ENCODE peak calls at places on chromosomes 2 and 18, in six cellular contexts. One of them, this sample, is unnamed.

GRCh38 chr2:235006461-235006860 is 54.6 kb downstream of the SH3BP4 start:
- DNase-seq in B cell: no peak
- DNase-seq in bronchial epithelial cell: no peak
- DNase-seq in neural progenitor cell: no peak
- DNase-seq in K562: no peak
- DNase-seq in cardiac muscle cell: no peak
- DNase-seq in this sample: no peak

GRCh38 chr2:64515075-64515474 is 9.1 kb upstream of the AFTPH start:
- DNase-seq in neural progenitor cell: no peak
- DNase-seq in K562: no peak
- DNase-seq in bronchial epithelial cell: no peak
- DNase-seq in cardiac muscle cell: no peak
- DNase-seq in B cell: no peak
- DNase-seq in this sample: no peak

GRCh38 chr2:174729797-174730529 is 34.3 kb downstream of the CHRNA1 start:
- DNase-seq in neural progenitor cell: peak
- DNase-seq in cardiac muscle cell: peak
- DNase-seq in K562: no peak
- DNase-seq in bronchial epithelial cell: no peak
- DNase-seq in B cell: peak
- DNase-seq in this sample: no peak

GRCh38 chr2:57906152-57906732 is 140.4 kb upstream of the VRK2 start:
- DNase-seq in B cell: peak
- DNase-seq in neural progenitor cell: peak
- DNase-seq in bronchial epithelial cell: peak
- DNase-seq in K562: peak
- DNase-seq in cardiac muscle cell: peak
- DNase-seq in this sample: peak

GRCh38 chr2:165791811-165792454 is 2.1 kb downstream of the GALNT3 start:
- DNase-seq in neural progenitor cell: no peak
- DNase-seq in bronchial epithelial cell: peak
- DNase-seq in cardiac muscle cell: no peak
- DNase-seq in K562: no peak
- DNase-seq in B cell: no peak
- DNase-seq in this sample: no peak

GRCh38 chr18:7617738-7618422 is 50.8 kb downstream of the PTPRM start:
- DNase-seq in bronchial epithelial cell: peak
- DNase-seq in B cell: no peak
- DNase-seq in neural progenitor cell: peak
- DNase-seq in cardiac muscle cell: peak
- DNase-seq in K562: no peak
- DNase-seq in this sample: no peak

GRCh38 chr2:219298759-219299371 is 10.3 kb downstream of the PTPRN start:
- DNase-seq in B cell: peak
- DNase-seq in K562: peak
- DNase-seq in cardiac muscle cell: peak
- DNase-seq in neural progenitor cell: peak
- DNase-seq in bronchial epithelial cell: peak
- DNase-seq in this sample: peak

GRCh38 chr2:206915136-206915535 is 24.2 kb upstream of the CPO start:
- DNase-seq in neural progenitor cell: no peak
- DNase-seq in B cell: no peak
- DNase-seq in cardiac muscle cell: no peak
- DNase-seq in bronchial epithelial cell: peak
- DNase-seq in K562: no peak
- DNase-seq in this sample: no peak

GRCh38 chr18:79717555-79718074 is 38.0 kb downstream of the CTDP1 start:
- DNase-seq in neural progenitor cell: no peak
- DNase-seq in K562: no peak
- DNase-seq in B cell: no peak
- DNase-seq in cardiac muscle cell: no peak
- DNase-seq in bronchial epithelial cell: no peak
- DNase-seq in this sample: no peak

DNA sequence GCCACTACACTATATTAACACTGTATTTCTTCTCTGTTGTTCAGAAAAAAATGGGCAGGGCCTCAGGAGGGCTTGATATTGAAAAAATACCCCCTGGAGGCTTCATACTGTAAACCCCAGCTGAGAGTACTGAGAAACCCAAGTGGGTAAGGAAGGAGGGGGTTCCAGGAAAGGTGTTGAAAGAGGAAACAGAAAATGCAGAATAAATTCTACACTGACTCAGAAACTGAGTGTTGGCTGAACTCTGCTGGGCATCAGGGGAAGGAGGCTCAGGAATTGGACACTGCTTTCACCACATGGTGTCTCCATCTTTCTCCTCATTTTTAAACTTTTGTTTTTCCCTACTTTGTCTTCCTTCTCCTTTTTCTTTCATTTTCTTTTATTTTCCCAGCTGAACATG is 253.7 kb downstream of the DYM start:
- DNase-seq in B cell: no peak
- DNase-seq in neural progenitor cell: no peak
- DNase-seq in K562: no peak
- DNase-seq in cardiac muscle cell: no peak
- DNase-seq in bronchial epithelial cell: no peak
- DNase-seq in this sample: no peak
- TF ChIP-seq CTCF in B cell: no peak
- TF ChIP-seq CTCF in neural progenitor cell: no peak
- TF ChIP-seq CTCF in K562: no peak
- TF ChIP-seq CTCF in cardiac muscle cell: peak
- TF ChIP-seq CTCF in bronchial epithelial cell: no peak
- TF ChIP-seq CTCF in this sample: no peak

DNA sequence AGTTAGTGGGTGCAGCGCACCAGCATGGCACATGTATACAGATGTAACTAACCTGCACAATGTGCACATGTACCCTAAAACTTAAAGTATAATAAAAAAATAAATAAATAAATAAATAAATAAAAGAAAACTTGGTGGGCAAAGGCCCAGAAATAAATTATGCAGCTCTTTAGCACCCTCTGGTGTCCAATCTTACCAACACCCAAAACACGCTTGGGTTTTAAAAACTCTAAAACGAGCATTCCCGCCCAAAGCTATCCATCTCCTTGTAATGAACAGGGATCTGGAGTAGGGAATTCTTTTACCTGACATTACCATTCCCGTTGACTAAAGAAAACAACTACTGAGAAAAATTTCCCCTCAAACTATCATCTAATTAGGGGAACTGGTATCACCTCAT is 2005.9 kb upstream of the CELF4 start:
- DNase-seq in cardiac muscle cell: peak
- DNase-seq in K562: peak
- DNase-seq in bronchial epithelial cell: peak
- DNase-seq in B cell: no peak
- DNase-seq in neural progenitor cell: peak
- DNase-seq in this sample: no peak
- TF ChIP-seq CTCF in cardiac muscle cell: peak
- TF ChIP-seq CTCF in K562: no peak
- TF ChIP-seq CTCF in bronchial epithelial cell: peak
- TF ChIP-seq CTCF in B cell: peak
- TF ChIP-seq CTCF in neural progenitor cell: peak
- TF ChIP-seq CTCF in this sample: peak

DNA sequence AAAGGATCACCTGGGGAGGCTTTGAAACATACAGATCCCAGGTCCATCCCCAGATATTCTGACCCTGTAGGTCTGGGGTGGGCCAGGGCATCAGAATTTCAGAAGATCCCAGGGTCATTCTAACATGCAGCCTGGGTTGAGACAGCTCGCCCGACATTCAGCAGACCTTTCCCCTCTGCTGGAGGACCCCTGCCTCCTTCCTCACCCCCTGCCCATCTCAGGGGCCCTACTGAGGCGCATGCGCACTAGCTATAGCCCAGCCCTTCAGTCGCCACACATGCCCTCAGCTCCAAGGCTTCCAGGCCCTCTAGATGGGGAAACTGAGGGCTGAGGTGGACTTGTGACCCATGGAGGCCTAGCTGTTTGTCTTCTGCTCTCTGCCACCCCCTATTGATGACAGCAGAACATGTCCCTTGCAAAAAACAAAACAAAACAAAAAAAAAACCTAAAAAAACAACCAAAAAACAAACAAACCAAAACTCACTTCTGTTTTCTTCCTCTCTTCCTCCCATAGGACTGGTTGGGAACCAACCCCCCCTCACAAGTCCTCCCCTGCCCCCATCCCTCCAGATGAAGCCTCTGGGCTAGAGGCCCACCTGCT is 91.3 kb downstream of the ZBTB7C start:
- DNase-seq in cardiac muscle cell: no peak
- DNase-seq in bronchial epithelial cell: no peak
- DNase-seq in B cell: no peak
- DNase-seq in neural progenitor cell: no peak
- DNase-seq in K562: no peak
- DNase-seq in this sample: no peak
- TF ChIP-seq CTCF in cardiac muscle cell: no peak
- TF ChIP-seq CTCF in bronchial epithelial cell: peak
- TF ChIP-seq CTCF in B cell: no peak
- TF ChIP-seq CTCF in neural progenitor cell: peak
- TF ChIP-seq CTCF in K562: peak
- TF ChIP-seq CTCF in this sample: no peak

DNA sequence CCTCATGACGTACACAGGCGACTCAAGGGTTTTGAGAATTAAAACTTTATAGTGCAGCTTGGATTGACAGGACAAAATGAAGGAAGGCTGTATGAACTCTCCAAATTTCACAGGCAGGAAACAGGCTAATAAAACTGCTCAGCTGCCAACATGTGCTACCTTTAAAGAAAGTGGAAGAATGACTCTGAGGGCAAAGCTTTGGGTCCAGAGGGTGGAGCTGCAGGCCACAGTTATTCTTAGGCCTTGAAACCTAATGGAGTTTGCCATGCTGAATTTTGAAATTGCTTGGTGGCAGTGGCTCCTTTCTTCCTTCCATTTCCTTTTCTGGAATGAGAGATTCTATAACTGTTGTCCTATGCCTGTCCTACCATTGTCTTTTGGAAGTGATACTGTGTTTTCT is 34.8 kb downstream of the HAT1 start:
- DNase-seq in neural progenitor cell: peak
- DNase-seq in B cell: no peak
- DNase-seq in bronchial epithelial cell: no peak
- DNase-seq in cardiac muscle cell: peak
- DNase-seq in K562: no peak
- DNase-seq in this sample: no peak
- TF ChIP-seq CTCF in neural progenitor cell: peak
- TF ChIP-seq CTCF in B cell: no peak
- TF ChIP-seq CTCF in bronchial epithelial cell: peak
- TF ChIP-seq CTCF in cardiac muscle cell: peak
- TF ChIP-seq CTCF in K562: peak
- TF ChIP-seq CTCF in this sample: no peak